ENCODE peak calls at places on chromosomes 4 and X, in ten cellular contexts. J is AG04450; C is upper lobe of left lung; T is activated CD4-positive, alpha-beta T cell treated with anti-CD3 and anti-CD28 coated beads, Interleukin-2, amount 10 ng/mL, durations not matched to agents 7 days and 5 days; B is colonic mucosa; H is epithelial cell of esophagus; Q is HCT116; W is sciatic nerve; P is SK-N-DZ; M is GM03348. S is an unnamed sample.

GRCh38 chr4:134216436-134216835 is 14.8 kb upstream of the PABPC4L start:
- DNase-seq in Q (no peak), P (no peak), J (no peak), B (no peak), M (peak; percentile 3), T (no peak), W (no peak), C (no peak), H (peak; percentile 36), S (no peak)

GRCh38 chr4:26263165-26263564 is 57.6 kb upstream of the RBPJ start:
- DNase-seq in P (peak; percentile 34), M (no peak), C (no peak), W (no peak), B (peak; percentile 29), Q (peak; percentile 66), T (no peak), J (no peak), H (no peak), S (no peak)

GRCh38 chr4:145909331-145909730 is 29.3 kb downstream of the ZNF827 start:
- DNase-seq in P (peak; percentile 16), W (no peak), Q (no peak), T (no peak), H (peak; percentile 62), M (no peak), B (peak; percentile 94), J (no peak), C (no peak), S (no peak)

GRCh38 chrX:38474543-38474942 is 86.8 kb upstream of the TSPAN7 start:
- DNase-seq in P (no peak), H (no peak), J (no peak), T (no peak), C (no peak), B (no peak), W (no peak), M (no peak), Q (no peak), S (no peak)

GRCh38 chrX:153381684-153382532 is 19.2 kb downstream of the PNMA6E start:
- DNase-seq in B (no peak), T (peak; percentile 28), P (peak; percentile 85), H (no peak), Q (no peak), C (no peak), M (peak; percentile 60), W (no peak), J (peak; percentile 45), S (no peak)

GRCh38 chr4:17494258-17494657 is 17.6 kb downstream of the QDPR start:
- DNase-seq in B (no peak), J (no peak), Q (no peak), W (no peak), T (no peak), P (no peak), C (no peak), M (peak; percentile 51), H (peak; percentile 71), S (no peak)

GRCh38 chr4:109052699-109053656 is 249.5 kb downstream of the COL25A1 start:
- DNase-seq in J (no peak), C (no peak), H (no peak), B (no peak), T (no peak), W (no peak), P (no peak), M (no peak), Q (no peak), S (no peak)

GRCh38 chr4:71487324-71487677 is 148.5 kb downstream of the SLC4A4 start:
- DNase-seq in B (no peak), M (no peak), P (no peak), Q (no peak), C (no peak), T (no peak), W (no peak), H (no peak), J (no peak), S (no peak)

GRCh38 chr4:165834116-165834515 is 38.9 kb upstream of the TLL1 start:
- DNase-seq in P (no peak), H (no peak), W (no peak), M (no peak), Q (no peak), B (no peak), T (no peak), J (no peak), C (no peak), S (no peak)

GRCh38 chr4:2796261-2797187 is 3.6 kb downstream of the SH3BP2 start:
- DNase-seq in H (peak; percentile 88), W (peak; percentile 77), Q (no peak), T (no peak), M (peak; percentile 59), B (peak; percentile 90), C (peak; percentile 69), P (no peak), J (no peak), S (no peak)

GRCh38 chr4:158139086-158139485 is 33.7 kb downstream of the GASK1B start:
- DNase-seq in C (no peak), P (no peak), Q (no peak), T (no peak), J (no peak), H (no peak), B (no peak), W (no peak), M (no peak), S (no peak)

GRCh38 chr4:152247271-152247975 is 288.5 kb downstream of the FBXW7 start:
- DNase-seq in M (no peak), Q (no peak), P (peak; percentile 4), H (no peak), B (no peak), J (no peak), C (peak; percentile 64), T (no peak), W (no peak), S (no peak)

GRCh38 chr4:54099287-54099958 is 540 bp upstream of the GSX2 start:
- DNase-seq in C (peak; percentile 58), M (no peak), P (no peak), Q (no peak), W (no peak), H (no peak), B (no peak), J (no peak), T (no peak), S (peak; percentile 38)

GRCh38 chrX:4830880-4831557 is 1117.6 kb upstream of the PRKX start:
- DNase-seq in H (peak; percentile 61), W (no peak), C (no peak), T (no peak), P (no peak), M (no peak), Q (no peak), J (no peak), B (no peak), S (no peak)

GRCh38 chr4:82230310-82230709 is 143.5 kb downstream of the HNRNPD start:
- DNase-seq in J (no peak), T (no peak), W (no peak), M (no peak), Q (no peak), P (no peak), H (peak; percentile 91), C (no peak), B (no peak), S (no peak)

GRCh38 chr4:152408514-152409327 is 127.2 kb downstream of the FBXW7 start:
- DNase-seq in P (peak; percentile 8), Q (peak; percentile 15), M (peak; percentile 31), T (peak; percentile 39), B (peak; percentile 34), J (no peak), H (peak; percentile 68), W (no peak), C (no peak), S (peak; percentile 10)

S was measured in GM13976.